ENCODE peak calls at places on chromosomes 7 and 10, in eight cellular contexts. L is lung; B is omental fat pad; A is natural killer cell; I is left ventricle myocardium superior; F is central memory CD8-positive, alpha-beta T cell; U is GM12878; Y is psoas muscle. D is an unnamed sample.

GRCh38 chr10:5932345-5932744 is 42.3 kb downstream of the FBH1 start:
- ATAC-seq in U (no peak), F (no peak), A (no peak), B (peak; percentile 65), Y (no peak), L (no peak), I (no peak), D (peak; percentile 85)

GRCh38 chr7:76509931-76510877 is at the start of gene UPK3B:
- ATAC-seq in Y (no peak), U (peak; percentile 22), F (no peak), B (peak; percentile 37), I (no peak), A (no peak), L (no peak), D (no peak)

GRCh38 chr10:131757285-131758058 is 143.3 kb upstream of the PPP2R2D start:
- ATAC-seq in B (no peak), L (no peak), F (no peak), I (no peak), U (no peak), Y (no peak), A (peak; percentile 6), D (no peak)

GRCh38 chr7:84092207-84092606 is 102.4 kb downstream of the SEMA3A start:
- ATAC-seq in I (no peak), L (no peak), B (no peak), U (peak; percentile 37), Y (no peak), A (no peak), F (no peak), D (no peak)

GRCh38 chr10:129438024-129438423 is 29.0 kb upstream of the MGMT start:
- ATAC-seq in I (peak; percentile 55), L (no peak), A (no peak), U (no peak), Y (no peak), F (no peak), B (no peak), D (no peak)

GRCh38 chr7:151373599-151373998 is 32.0 kb downstream of the NUB1 start:
- ATAC-seq in F (no peak), L (no peak), U (no peak), Y (no peak), I (no peak), A (no peak), B (no peak), D (no peak)

GRCh38 chr7:115968166-115968565 is 62.4 kb downstream of the TFEC start:
- ATAC-seq in B (no peak), Y (no peak), U (no peak), I (no peak), L (no peak), A (no peak), F (no peak), D (no peak)

GRCh38 chr7:158828343-158829020 is 827 bp downstream of the ESYT2 start:
- ATAC-seq in L (no peak), Y (peak; percentile 41), B (peak; percentile 15), F (no peak), A (no peak), U (peak; percentile 27), I (peak; percentile 30), D (peak; percentile 1)

GRCh38 chr10:3865565-3865964 is 80.6 kb upstream of the KLF6 start:
- ATAC-seq in L (no peak), Y (no peak), B (no peak), I (no peak), A (no peak), F (no peak), U (peak; percentile 72), D (no peak)

GRCh38 chr10:93402192-93402591 is 79.9 kb downstream of the MYOF start:
- ATAC-seq in I (peak; percentile 38), B (no peak), U (no peak), Y (no peak), L (no peak), A (no peak), F (no peak), D (no peak)

GRCh38 chr7:42945821-42946615 is 13.8 kb downstream of the MRPL32 start:
- ATAC-seq in A (no peak), Y (no peak), I (peak; percentile 19), U (peak; percentile 85), F (no peak), B (no peak), L (no peak), D (no peak)

GRCh38 chr10:35641430-35642015 is 573 bp downstream of the FZD8 start:
- ATAC-seq in B (peak; percentile 15), A (peak; percentile 7), I (peak; percentile 38), L (peak; percentile 13), F (no peak), U (peak; percentile 54), Y (peak; percentile 43), D (peak; percentile 13)

GRCh38 chr7:66348531-66348930 is 143.4 kb downstream of the TPST1 start:
- ATAC-seq in U (no peak), Y (no peak), A (no peak), L (no peak), B (no peak), I (no peak), F (no peak), D (no peak)

GRCh38 chr10:34319197-34319846 is 495.8 kb downstream of the PARD3 start:
- ATAC-seq in Y (no peak), A (no peak), L (peak; percentile 80), I (peak; percentile 57), F (no peak), B (no peak), U (no peak), D (peak; percentile 69)

GRCh38 chr7:83486536-83486935 is 162.4 kb downstream of the SEMA3E start:
- ATAC-seq in Y (no peak), U (peak; percentile 15), L (no peak), B (no peak), I (no peak), F (no peak), A (no peak), D (no peak)

GRCh38 chr10:131759347-131759746 is 141.5 kb upstream of the PPP2R2D start:
- ATAC-seq in B (no peak), A (no peak), I (no peak), U (no peak), Y (no peak), L (no peak), F (no peak), D (no peak)

GRCh38 chr10:58952162-58952561 is 224.3 kb upstream of the PHYHIPL start:
- ATAC-seq in U (no peak), B (no peak), F (no peak), A (no peak), L (peak; percentile 4), I (peak; percentile 88), Y (peak; percentile 38), D (peak; percentile 82)

GRCh38 chr7:18295781-18296417 is 199.7 kb upstream of the HDAC9 start:
- ATAC-seq in B (no peak), U (peak; percentile 34), L (no peak), I (peak; percentile 40), Y (no peak), A (no peak), F (peak; percentile 40), D (no peak)

GRCh38 chr7:102322202-102322715 is 34.0 kb downstream of the SPDYE6 start:
- ATAC-seq in U (no peak), I (no peak), B (no peak), A (no peak), L (no peak), Y (no peak), F (no peak), D (no peak)

GRCh38 chr7:16402940-16403339 is 18.4 kb downstream of the CRPPA start:
- ATAC-seq in I (no peak), B (no peak), U (no peak), Y (no peak), L (no peak), A (no peak), F (no peak), D (no peak)

GRCh38 chr10:85915245-85915846 is 451.2 kb downstream of the GRID1 start:
- ATAC-seq in A (no peak), F (no peak), B (no peak), I (no peak), Y (no peak), U (no peak), L (no peak), D (no peak)

D was measured in gastroesophageal sphincter.